ENCODE peak calls at places on chromosomes 6 and 20, in four cellular contexts. Z is endodermal cell, N is HCT116, B is neural progenitor cell. J is an unnamed sample.

GRCh38 chr6:43887340-43887858 is 117.4 kb downstream of the VEGFA start:
- DNase-seq in N (no peak), Z (no peak), B (no peak), J (no peak)

GRCh38 chr20:33882018-33882417 is 70.9 kb downstream of the CHMP4B start:
- DNase-seq in Z (no peak), N (no peak), B (no peak), J (no peak)

GRCh38 chr6:82862543-82862942 is 203.1 kb downstream of the UBE3D start:
- DNase-seq in B (no peak), N (peak), Z (no peak), J (peak)

GRCh38 chr6:140956567-140957306 is 1176.0 kb upstream of the GJE1 start:
- DNase-seq in B (peak), Z (no peak), N (no peak), J (peak)

GRCh38 chr6:33679761-33680160 is 31.7 kb downstream of the UQCC2 start:
- DNase-seq in Z (no peak), B (no peak), N (no peak), J (no peak)

GRCh38 chr20:46743088-46743487 is 33.6 kb downstream of the SLC2A10 start:
- DNase-seq in B (no peak), N (no peak), Z (peak), J (no peak)

GRCh38 chr6:18031680-18032256 is 44.3 kb upstream of the KIF13A start:
- DNase-seq in N (no peak), Z (no peak), B (no peak), J (no peak)

GRCh38 chr6:83889625-83890024 is 30.1 kb downstream of the CYB5R4 start:
- DNase-seq in Z (no peak), N (no peak), B (no peak), J (no peak)

GRCh38 chr20:33945391-33946079 is 48.2 kb upstream of the RALY start:
- DNase-seq in N (no peak), Z (no peak), B (no peak), J (peak)

GRCh38 chr6:89985744-89986493 is 91.7 kb downstream of the GJA10 start:
- DNase-seq in N (no peak), B (peak), Z (no peak), J (peak)

GRCh38 chr6:112286010-112286409 is 31.6 kb upstream of the LAMA4 start:
- DNase-seq in N (no peak), Z (no peak), B (no peak), J (no peak)

GRCh38 chr6:32192608-32193039 is at the start of gene GPSM3:
- DNase-seq in B (no peak), N (no peak), Z (peak), J (peak)

GRCh38 chr6:2035046-2035445 is 210.4 kb downstream of the GMDS start:
- DNase-seq in B (no peak), N (no peak), Z (no peak), J (no peak)

DNA sequence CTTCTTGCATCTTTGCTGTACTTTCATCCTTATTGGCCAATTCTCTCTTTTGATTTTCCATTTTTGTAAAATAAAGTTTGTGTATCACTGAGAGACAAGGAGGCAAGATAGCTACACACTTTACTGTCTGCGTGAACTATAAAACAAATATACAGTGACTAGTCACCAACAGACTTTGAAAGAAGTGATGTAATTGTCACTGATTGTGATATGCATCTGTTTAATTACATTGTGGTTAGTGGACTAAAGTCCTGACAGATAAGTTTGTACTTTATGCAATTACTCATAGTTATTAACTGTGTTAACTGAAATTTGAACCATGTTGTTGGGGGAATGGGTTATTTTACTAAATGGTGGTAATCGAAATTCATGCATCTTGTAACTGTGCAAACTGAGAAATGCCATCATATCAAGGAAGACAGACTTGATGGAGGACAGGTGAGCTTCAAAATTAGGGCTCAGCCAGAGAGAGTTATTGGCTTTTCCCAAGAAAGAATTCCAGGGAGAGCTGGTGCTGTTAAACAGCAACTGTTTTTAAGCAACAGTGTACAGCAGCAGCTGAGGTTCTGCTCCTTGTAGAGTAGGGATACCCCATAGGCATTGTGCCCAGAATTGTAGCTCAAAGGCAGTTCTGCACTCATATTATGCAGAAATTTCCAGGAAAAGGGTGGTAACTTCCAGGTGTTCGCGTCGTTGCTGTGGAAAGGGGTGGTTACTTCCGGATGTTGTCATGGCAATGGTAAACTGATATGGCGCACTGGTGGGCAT is 62.9 kb downstream of the EFHC1 start:
- DNase-seq in Z (no peak), B (no peak), N (no peak), J (no peak)
- H3K9ac ChIP-seq in Z (no peak), B (no peak), N (no peak), J (no peak)

DNA sequence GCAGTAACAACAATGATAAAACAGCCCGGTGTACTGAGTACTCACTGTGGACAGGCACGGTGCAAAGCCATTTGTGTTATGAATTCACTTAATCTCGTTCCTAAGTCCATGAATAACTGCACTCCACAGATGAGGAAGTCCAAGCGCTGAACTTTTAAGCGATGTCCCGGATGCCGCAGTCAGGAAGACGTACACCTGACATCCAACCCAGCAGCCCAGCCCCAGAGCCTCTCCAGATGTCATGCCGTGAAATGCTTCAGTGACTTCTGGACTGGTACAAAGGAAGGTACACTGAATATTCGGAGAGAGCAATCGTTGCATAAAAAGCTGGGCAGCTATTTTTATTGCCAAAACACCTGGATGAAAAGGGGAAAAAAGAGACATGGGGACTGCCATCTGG is 467.7 kb upstream of the CDH4 start:
- DNase-seq in N (no peak), Z (no peak), B (no peak), J (no peak)
- H3K9ac ChIP-seq in N (no peak), Z (no peak), B (no peak), J (no peak)

DNA sequence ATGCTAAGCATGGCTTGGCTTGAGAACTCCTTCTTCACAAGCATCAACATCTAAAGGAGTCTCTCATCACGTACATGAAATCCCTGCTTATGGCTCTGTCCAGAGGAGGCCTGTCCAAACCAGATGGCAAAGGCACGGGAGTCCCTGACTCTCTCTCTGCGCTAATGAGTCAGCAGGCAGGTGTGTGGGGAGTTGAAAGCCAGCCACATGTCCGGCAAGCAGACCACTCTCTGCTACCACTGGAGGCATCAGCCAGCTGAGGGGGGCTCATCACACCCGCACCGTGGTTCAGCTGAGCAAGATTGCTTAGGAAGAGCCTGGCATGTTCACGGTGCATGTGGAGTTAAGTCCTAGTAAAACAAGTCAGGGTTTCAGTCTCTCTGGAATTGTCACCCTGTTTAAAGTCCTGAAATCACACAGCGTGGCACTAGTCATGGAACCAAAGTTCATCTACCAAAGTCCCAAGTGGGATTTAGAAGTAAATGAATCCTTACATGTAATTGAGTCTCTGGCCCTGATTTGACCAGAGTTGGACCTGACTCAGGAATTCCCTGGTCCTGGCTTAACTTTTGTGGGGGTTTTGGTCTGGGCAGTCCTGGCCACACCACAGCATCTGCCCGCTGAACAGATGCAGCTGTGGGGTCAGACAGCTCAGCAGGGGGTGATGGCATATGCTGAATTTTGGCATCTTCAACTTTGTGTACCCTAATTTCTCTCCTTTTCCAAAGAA is 155.2 kb upstream of the RIN2 start:
- DNase-seq in B (no peak), N (no peak), Z (no peak), J (no peak)
- H3K9ac ChIP-seq in B (no peak), N (no peak), Z (no peak), J (no peak)

DNA sequence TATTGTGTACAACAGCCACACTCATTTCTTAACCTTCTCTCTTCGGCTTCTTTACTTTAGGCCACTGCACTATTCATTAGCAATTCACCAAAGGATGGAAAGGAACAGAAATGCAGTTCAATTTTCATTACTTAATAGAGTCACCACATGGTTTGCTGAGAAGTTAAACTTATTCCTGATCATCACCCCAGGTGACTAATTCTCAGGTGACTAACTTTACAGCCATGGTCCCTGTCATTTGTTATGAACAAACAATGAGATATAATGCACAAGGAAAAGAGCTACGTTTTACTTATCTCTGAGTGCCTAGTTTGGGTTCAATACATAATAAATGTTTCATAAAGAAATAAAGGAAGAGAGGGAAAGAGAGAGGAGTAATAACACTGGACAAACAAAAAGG is 45.8 kb upstream of the DST start:
- DNase-seq in B (no peak), Z (no peak), N (no peak), J (peak)
- H3K9ac ChIP-seq in B (no peak), Z (no peak), N (no peak), J (peak)

DNA sequence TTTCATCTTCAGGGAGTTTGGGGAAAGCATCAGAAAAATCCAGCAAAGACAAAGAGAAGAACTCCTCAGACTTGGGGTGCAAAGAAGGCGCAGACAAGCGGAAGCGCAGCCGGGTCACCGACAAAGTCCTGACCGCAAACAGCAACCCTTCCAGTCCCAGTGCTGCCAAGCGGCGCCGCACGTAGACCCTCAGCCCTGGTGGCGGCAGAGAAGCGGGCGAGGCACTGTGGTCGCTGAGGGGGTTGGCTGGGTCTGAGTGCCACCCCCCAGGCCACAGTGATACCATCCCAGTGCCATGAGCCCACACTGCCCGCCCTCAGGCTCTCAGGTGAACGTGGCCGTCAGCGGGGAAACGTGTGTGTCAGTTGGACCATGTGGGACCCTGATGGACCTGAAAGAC is 3.2 kb downstream of the MRGBP start:
- DNase-seq in N (no peak), B (no peak), Z (no peak), J (no peak)
- H3K9ac ChIP-seq in N (no peak), B (no peak), Z (no peak), J (no peak)

GRCh38 chr20:50728981-50729874 is 2.2 kb upstream of the PARD6B start:
- DNase-seq in Z (peak), B (no peak), N (peak), J (peak)
- H3K9ac ChIP-seq in Z (peak), B (no peak), N (peak), J (no peak)

GRCh38 chr6:88868559-88868860 is 94.9 kb downstream of the RNGTT start:
- DNase-seq in N (no peak), Z (no peak), B (no peak), J (no peak)

GRCh38 chr6:88865275-88865674 is 98.1 kb downstream of the RNGTT start:
- DNase-seq in B (no peak), N (no peak), Z (no peak), J (no peak)

GRCh38 chr6:88866856-88867255 is 96.6 kb downstream of the RNGTT start:
- DNase-seq in N (no peak), B (no peak), Z (no peak), J (peak)

GRCh38 chr6:88869263-88870023 is 94.0 kb downstream of the RNGTT start:
- DNase-seq in N (no peak), B (no peak), Z (no peak), J (peak)

DNA sequence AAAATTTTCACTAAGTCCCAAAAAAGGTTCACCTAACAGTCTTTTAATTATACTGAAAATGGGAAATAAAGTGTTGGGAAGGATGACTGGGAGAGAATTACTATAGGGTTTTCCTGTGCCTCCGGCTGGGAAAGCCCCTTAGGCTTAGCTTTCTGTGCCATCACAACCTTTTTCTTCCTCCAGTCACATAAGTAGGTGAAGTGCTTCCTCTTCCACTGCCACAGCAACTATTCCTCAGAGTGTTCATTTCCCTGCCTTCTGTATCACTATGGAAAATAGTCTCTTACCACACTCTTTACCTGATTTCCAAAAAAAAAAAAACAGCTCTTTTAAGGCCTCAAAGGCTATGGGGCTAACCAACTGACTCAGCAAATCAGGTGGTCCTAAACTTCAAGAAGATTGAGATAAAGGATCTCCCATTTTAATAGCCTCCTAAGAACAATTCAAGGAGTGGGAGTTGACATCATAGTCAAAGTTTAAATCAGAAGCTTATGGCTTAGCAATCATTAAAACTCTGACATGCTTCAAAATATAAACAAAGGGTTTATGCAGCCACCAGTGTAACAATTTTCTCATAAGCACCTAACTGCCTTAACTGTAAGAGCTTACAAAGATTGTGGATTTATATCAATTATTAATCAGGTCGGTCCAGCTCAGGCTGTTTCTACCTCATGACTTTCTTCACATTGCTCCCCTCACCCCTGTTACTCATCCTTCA is 95.4 kb downstream of the RNGTT start:
- DNase-seq in B (no peak), Z (no peak), N (no peak), J (peak)
- H3K9ac ChIP-seq in B (no peak), Z (no peak), N (no peak), J (no peak)

GRCh38 chr6:149476789-149477455 is 7.9 kb downstream of the ZC3H12D start:
- DNase-seq in B (no peak), N (no peak), Z (no peak), J (no peak)

GRCh38 chr6:149473080-149474052 is 11.4 kb downstream of the ZC3H12D start:
- DNase-seq in N (no peak), Z (no peak), B (peak), J (no peak)

GRCh38 chr6:149472241-149472640 is 12.6 kb downstream of the ZC3H12D start:
- DNase-seq in B (no peak), N (no peak), Z (no peak), J (no peak)

GRCh38 chr6:149471801-149472200 is 13.0 kb downstream of the ZC3H12D start:
- DNase-seq in Z (no peak), B (no peak), N (no peak), J (no peak)

GRCh38 chr6:149474108-149474935 is 10.5 kb downstream of the ZC3H12D start:
- DNase-seq in Z (no peak), N (no peak), B (no peak), J (no peak)
- H3K9ac ChIP-seq in Z (no peak), N (no peak), B (no peak), J (no peak)

DNA sequence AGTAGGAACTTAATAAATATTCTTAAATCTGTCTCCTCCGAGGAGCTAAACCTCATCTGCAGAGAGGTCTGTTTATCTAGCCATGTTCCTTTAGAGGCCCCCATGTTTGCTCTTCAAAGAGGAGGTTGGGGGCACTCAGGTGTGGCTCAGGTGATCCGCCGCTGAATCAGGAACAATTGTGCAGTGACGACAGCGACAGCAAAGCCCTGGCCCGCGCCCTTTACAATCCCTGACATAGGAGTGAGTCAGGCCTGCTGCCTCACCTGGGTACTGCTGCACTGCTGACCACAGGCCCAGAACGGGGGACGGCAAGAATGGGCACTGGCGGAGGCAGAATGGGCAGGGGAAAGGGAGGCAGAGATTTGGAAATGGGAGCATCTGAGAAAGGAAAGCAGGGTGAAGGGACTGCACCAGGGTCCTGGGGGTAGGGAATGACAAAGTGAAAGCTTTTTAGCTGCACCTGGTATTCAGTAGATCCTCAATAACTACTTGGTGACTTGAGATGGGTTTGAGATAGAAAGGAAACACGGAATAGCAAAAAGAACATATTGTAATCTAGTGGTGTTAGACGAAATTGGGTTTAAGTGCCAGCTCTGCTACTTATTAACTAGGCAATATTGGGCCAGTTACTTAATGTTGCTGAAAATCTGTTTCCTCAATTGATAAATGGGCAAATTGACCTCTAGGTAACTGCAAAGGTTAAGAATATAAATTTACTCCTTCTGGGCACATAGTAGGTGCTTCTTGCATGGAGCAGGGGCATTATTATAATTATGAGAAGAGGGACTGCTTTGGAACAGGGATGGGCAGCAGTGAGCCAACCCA is 5.4 kb upstream of the IER3 start:
- DNase-seq in Z (no peak), N (peak), B (no peak), J (no peak)
- H3K9ac ChIP-seq in Z (no peak), N (peak), B (no peak), J (peak)